ENCODE peak calls at places on chromosomes 5 and 9, in seven cellular contexts. F is HepG2, K is HCT116, Q is neural progenitor cell, V is mammary epithelial cell, A is fibroblast of lung, U is kidney. G is an unnamed sample. For H3K4me1, the result is how much of the 10 kb centered on the place peaks cover.

GRCh38 chr5:121199238-121199999 is 652.3 kb upstream of the FTMT start:
- DNase-seq in Q (no peak), A (peak), U (no peak), F (no peak), V (no peak), K (no peak), G (no peak)

GRCh38 chr9:124180557-124180956 is 77.2 kb upstream of the NEK6 start:
- DNase-seq in V (no peak), U (no peak), K (no peak), Q (no peak), F (no peak), A (peak), G (no peak)

GRCh38 chr5:172245823-172246222 is 37.7 kb downstream of the UBTD2 start:
- DNase-seq in Q (no peak), K (no peak), F (no peak), U (no peak), A (peak), V (no peak), G (no peak)

GRCh38 chr5:59126665-59127354 is 543.9 kb downstream of the RAB3C start:
- DNase-seq in V (no peak), Q (no peak), U (no peak), K (no peak), A (peak), F (no peak), G (no peak)

GRCh38 chr9:111276723-111277122 is 53.3 kb downstream of the OR2K2 start:
- DNase-seq in Q (peak), A (no peak), F (no peak), K (no peak), V (no peak), U (no peak), G (no peak)

GRCh38 chr5:128596071-128596470 is 58.0 kb upstream of the FBN2 start:
- DNase-seq in Q (no peak), K (no peak), V (no peak), U (no peak), A (peak), F (no peak), G (no peak)

GRCh38 chr5:65017636-65018035 is 248.9 kb downstream of the CWC27 start:
- DNase-seq in F (no peak), K (no peak), Q (no peak), V (no peak), A (peak), U (no peak), G (no peak)

GRCh38 chr9:109317979-109318671 is 2.7 kb downstream of the EPB41L4B start:
- DNase-seq in U (no peak), A (peak), Q (peak), F (no peak), V (peak), K (no peak), G (no peak)

GRCh38 chr9:131525643-131526565 is 5.2 kb downstream of the UCK1 start:
- DNase-seq in A (no peak), K (no peak), F (no peak), V (no peak), U (no peak), Q (no peak), G (no peak)

GRCh38 chr5:149824851-149825250 is 94.7 kb downstream of the PPARGC1B start:
- DNase-seq in U (peak), F (no peak), V (no peak), K (no peak), Q (no peak), A (no peak), G (no peak)

GRCh38 chr5:32814141-32814540 is 103.0 kb downstream of the NPR3 start:
- DNase-seq in A (peak), K (no peak), Q (no peak), F (no peak), V (no peak), U (no peak), G (no peak)

GRCh38 chr5:162474239-162474638 is 406.7 kb downstream of the GABRG2 start:
- DNase-seq in A (no peak), F (no peak), Q (no peak), K (no peak), U (no peak), V (no peak), G (no peak)

GRCh38 chr9:34899535-34900158 is 58.4 kb upstream of the PHF24 start:
- DNase-seq in Q (peak), K (peak), F (peak), A (peak), U (peak), V (peak), G (peak)

GRCh38 chr5:160054831-160055230 is 45.9 kb downstream of the TTC1 start:
- DNase-seq in K (no peak), Q (no peak), U (no peak), F (no peak), V (peak), A (peak), G (peak)

GRCh38 chr9:7946458-7946857 is 146.9 kb upstream of the DMAC1 start:
- DNase-seq in K (no peak), U (no peak), V (no peak), A (no peak), F (no peak), Q (no peak), G (no peak)

GRCh38 chr9:79115176-79115575 is 456.6 kb upstream of the TLE4 start:
- DNase-seq in V (no peak), Q (no peak), A (no peak), K (no peak), U (no peak), F (no peak), G (no peak)

GRCh38 chr9:110343537-110343936 is 5.9 kb upstream of the TXNDC8 start:
- DNase-seq in K (no peak), F (no peak), U (no peak), V (no peak), Q (no peak), A (no peak), G (no peak)

GRCh38 chr5:9361835-9362234 is 184.0 kb downstream of the SEMA5A start:
- DNase-seq in V (peak), K (peak), A (peak), Q (peak), F (peak), U (no peak), G (peak)

GRCh38 chr5:10036136-10036535 is 213.6 kb downstream of the ATPSCKMT start:
- DNase-seq in K (no peak), A (peak), Q (no peak), F (no peak), U (no peak), V (peak), G (no peak)

DNA sequence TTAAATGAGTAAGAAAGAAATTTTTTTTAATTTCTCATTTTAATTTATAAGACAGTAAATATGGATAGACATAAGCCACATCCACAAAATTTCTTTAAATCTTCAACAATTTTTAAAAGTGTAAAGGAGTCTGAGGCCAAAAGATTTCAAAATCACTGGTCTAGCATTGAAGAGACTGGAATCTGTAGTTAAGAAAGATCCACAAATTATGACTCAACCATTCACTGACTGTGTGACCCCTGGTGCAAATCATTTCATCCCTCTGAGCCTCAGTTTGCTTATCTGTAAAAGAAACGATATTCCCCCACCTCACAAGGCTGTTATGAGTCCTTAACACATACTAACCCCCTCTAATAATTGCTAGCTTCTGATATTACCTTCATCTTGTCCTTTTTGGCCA is 98.5 kb downstream of the EBF1 start:
- DNase-seq in K (no peak), Q (no peak), V (no peak), F (no peak), U (no peak), A (no peak), G (no peak)
- H3K9ac ChIP-seq in K (no peak), Q (no peak), V (no peak), F (no peak), U (no peak), A (no peak), G (no peak)

DNA sequence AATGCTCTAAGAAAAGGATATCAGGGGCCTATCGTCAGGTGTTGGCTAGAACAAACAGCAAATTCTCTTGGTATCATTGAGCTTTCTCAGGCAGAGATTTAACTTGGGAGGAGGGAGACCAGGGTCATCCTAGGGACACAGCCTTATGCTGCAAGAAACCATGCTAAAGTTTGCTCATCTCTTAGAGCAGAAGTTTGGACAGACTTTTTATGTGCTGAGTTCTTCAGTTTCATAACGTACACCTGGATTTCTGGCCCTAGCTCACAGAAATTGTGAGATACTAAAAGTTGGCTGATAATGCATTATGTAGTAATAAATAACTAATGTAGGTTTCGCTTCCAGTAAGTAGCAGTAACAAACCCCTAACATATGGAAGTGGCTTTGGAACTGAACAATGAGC is 1359.8 kb upstream of the CDH9 start:
- DNase-seq in A (no peak), U (no peak), Q (no peak), K (no peak), F (no peak), V (no peak), G (no peak)
- H3K27ac ChIP-seq in A (no peak), U (peak), Q (no peak), K (no peak), F (no peak), V (peak), G (no peak)

DNA sequence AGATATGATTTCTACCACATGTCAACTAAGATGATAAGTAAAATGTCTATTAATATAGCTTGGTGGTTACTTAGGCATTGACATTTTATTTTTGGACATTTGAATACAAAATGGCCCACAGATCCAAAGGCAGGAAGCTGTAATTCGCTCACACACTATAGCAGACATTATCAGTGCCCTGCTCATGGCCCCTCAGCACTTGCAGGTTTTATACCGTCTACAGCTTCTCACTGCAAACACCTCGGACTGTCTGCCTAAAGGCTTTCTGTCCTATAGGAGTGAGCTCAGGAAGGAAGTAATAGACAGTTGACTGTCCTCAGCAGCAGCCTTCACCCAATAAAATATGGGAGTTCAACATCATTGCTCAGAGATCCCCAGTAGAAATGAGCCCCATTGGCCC is 140.8 kb upstream of the RASA1 start:
- DNase-seq in F (no peak), A (no peak), Q (no peak), V (no peak), U (no peak), K (no peak), G (no peak)
- H3K4me1 ChIP-seq in F (under half), A (under half), Q (under half), V (under half), U (under half), K (under half), G (under half)

GRCh38 chr9:82021198-82021597 is 32.6 kb downstream of the SPATA31D1 start:
- DNase-seq in U (no peak), K (peak), A (peak), F (peak), V (peak), Q (no peak), G (no peak)

GRCh38 chr9:82020341-82020740 is 31.8 kb downstream of the SPATA31D1 start:
- DNase-seq in K (no peak), U (no peak), F (no peak), Q (no peak), A (no peak), V (no peak), G (no peak)

GRCh38 chr9:82024931-82025330 is 36.4 kb downstream of the SPATA31D1 start:
- DNase-seq in Q (no peak), A (peak), U (no peak), K (no peak), V (no peak), F (no peak), G (no peak)

GRCh38 chr9:82022121-82022520 is 33.5 kb downstream of the SPATA31D1 start:
- DNase-seq in K (no peak), F (no peak), Q (no peak), V (no peak), A (no peak), U (no peak), G (no peak)
- H3K9ac ChIP-seq in K (no peak), F (no peak), Q (no peak), V (no peak), A (no peak), U (no peak), G (no peak)

GRCh38 chr9:128554155-128554862 is 1.9 kb downstream of the SPTAN1 start:
- DNase-seq in Q (peak), V (peak), A (peak), K (peak), U (no peak), F (peak), G (peak)
- H3K27ac ChIP-seq in Q (no peak), V (peak), A (peak), K (peak), U (peak), F (peak), G (peak)

GRCh38 chr9:126376903-126377342 is 50.3 kb downstream of the MVB12B start:
- DNase-seq in V (no peak), F (peak), A (no peak), U (no peak), Q (peak), K (no peak), G (no peak)
- H3K4me1 ChIP-seq in V (under half), F (half or more), A (under half), U (under half), Q (half or more), K (under half), G (under half)

DNA sequence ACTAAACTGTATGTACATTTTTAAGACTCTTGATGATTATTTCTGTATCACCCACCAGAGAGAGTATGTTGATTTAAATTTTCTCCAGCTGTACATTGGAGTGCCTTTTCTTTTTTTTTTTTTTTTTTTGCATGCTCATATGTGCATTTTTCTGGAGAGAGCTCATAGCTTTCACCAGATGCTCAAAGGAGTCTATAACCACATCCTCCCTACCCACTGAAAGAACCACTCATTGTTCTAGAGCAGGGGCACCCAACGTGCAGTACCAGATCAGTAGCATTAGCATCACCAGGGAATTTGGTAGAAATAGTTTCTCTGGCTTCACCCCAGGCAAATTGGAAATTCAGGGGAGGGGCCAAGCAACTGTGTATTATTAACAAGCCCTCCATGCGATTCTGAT is 53.9 kb upstream of the TMEM171 start:
- DNase-seq in Q (no peak), U (no peak), K (no peak), V (peak), F (no peak), A (peak), G (no peak)
- H3K9ac ChIP-seq in Q (no peak), U (no peak), K (no peak), V (no peak), F (no peak), A (no peak), G (no peak)

GRCh38 chr5:168089201-168089887 is 202.1 kb upstream of the WWC1 start:
- DNase-seq in A (no peak), Q (no peak), K (no peak), U (no peak), V (no peak), F (no peak), G (no peak)

GRCh38 chr5:168088415-168089165 is 202.9 kb upstream of the WWC1 start:
- DNase-seq in K (no peak), F (no peak), U (no peak), Q (no peak), A (no peak), V (no peak), G (no peak)

GRCh38 chr5:168086104-168086610 is 205.3 kb upstream of the WWC1 start:
- DNase-seq in V (peak), Q (no peak), K (no peak), U (no peak), F (peak), A (peak), G (peak)

GRCh38 chr5:168085321-168086040 is 206.0 kb upstream of the WWC1 start:
- DNase-seq in F (no peak), V (no peak), A (peak), K (no peak), Q (no peak), U (no peak), G (no peak)

DNA sequence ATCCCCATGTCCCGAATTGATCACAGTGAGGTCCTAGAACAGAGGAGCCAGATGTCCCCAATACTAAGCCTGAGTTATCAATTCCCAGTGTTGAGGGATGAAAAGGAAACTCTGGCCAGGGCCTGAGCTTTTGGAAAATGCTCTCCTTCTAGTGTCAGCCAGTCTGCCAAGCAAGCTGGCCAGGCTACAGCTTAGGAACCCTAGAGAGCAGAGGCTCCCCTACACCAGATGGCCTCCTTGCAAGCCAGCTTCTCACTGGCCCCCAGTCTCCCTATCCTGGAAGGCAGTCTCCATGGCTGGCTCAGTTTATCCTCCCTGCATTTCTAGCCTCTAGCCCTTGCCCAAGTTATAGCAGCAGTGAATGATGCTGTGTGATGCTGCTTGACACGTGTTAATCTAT is 204.7 kb upstream of the WWC1 start:
- DNase-seq in F (no peak), K (no peak), U (no peak), V (no peak), Q (no peak), A (no peak), G (no peak)
- H3K27ac ChIP-seq in F (no peak), K (no peak), U (no peak), V (no peak), Q (no peak), A (no peak), G (no peak)

G was measured in colonic mucosa.